ENCODE peak calls at places on chromosome 10, in five cellular contexts. R is left lung, L is adrenal gland, B is mesothelial cell of epicardium, W is fibroblast of pulmonary artery. P is an unnamed sample.

GRCh38 chr10:132306951-132307751 is 599 bp downstream of the STK32C start:
- DNase-seq in R (peak; percentile 90), B (no peak), W (peak; percentile 10), L (peak; percentile 62), P (no peak)

GRCh38 chr10:90289037-90289436 is 568.8 kb downstream of the HTR7 start:
- DNase-seq in R (no peak), B (no peak), L (no peak), W (peak; percentile 56), P (peak; percentile 13)

GRCh38 chr10:52466464-52466863 is 152.4 kb downstream of the DKK1 start:
- DNase-seq in W (no peak), B (no peak), R (no peak), L (no peak), P (no peak)

GRCh38 chr10:83539528-83540308 is 599.6 kb upstream of the GHITM start:
- DNase-seq in L (no peak), R (peak; percentile 28), W (peak; percentile 84), B (no peak), P (no peak)

GRCh38 chr10:74926791-74927585 is 100.6 kb downstream of the KAT6B start:
- DNase-seq in W (no peak), R (no peak), L (no peak), B (no peak), P (no peak)

GRCh38 chr10:69846252-69847000 is 44.7 kb downstream of the COL13A1 start:
- DNase-seq in L (no peak), W (no peak), R (no peak), B (no peak), P (no peak)

GRCh38 chr10:128839134-128839533 is 627.9 kb upstream of the MGMT start:
- DNase-seq in B (no peak), W (no peak), R (no peak), L (no peak), P (no peak)

GRCh38 chr10:61452229-61452651 is 941 bp downstream of the TMEM26 start:
- DNase-seq in B (peak; percentile 32), L (no peak), R (peak; percentile 67), W (no peak), P (peak; percentile 10)

GRCh38 chr10:48627984-48628609 is 23.2 kb upstream of the ARHGAP22 start:
- DNase-seq in W (no peak), B (no peak), R (no peak), L (no peak), P (no peak)

GRCh38 chr10:62492012-62492869 is 118.1 kb downstream of the ZNF365 start:
- DNase-seq in R (no peak), W (peak; percentile 44), B (no peak), L (no peak), P (peak; percentile 34)

GRCh38 chr10:930415-931325 is 835 bp downstream of the LARP4B start:
- DNase-seq in B (no peak), R (peak; percentile 90), L (peak; percentile 68), W (peak; percentile 21), P (no peak)

GRCh38 chr10:48448796-48449195 is 142.3 kb downstream of the MAPK8 start:
- DNase-seq in B (no peak), R (no peak), W (peak; percentile 41), L (no peak), P (no peak)

GRCh38 chr10:27242473-27242950 is 1.9 kb upstream of the ACBD5 start:
- DNase-seq in B (no peak), L (no peak), W (no peak), R (no peak), P (no peak)
- TF ChIP-seq CTCF in B (no peak), L (no peak), W (no peak), R (no peak), P (no peak)

GRCh38 chr10:101601541-101601940 is 13.4 kb downstream of the DPCD start:
- DNase-seq in R (no peak), B (no peak), W (no peak), L (peak; percentile 54), P (no peak)
- TF ChIP-seq CTCF in R (no peak), B (no peak), W (no peak), L (no peak), P (no peak)

GRCh38 chr10:23081891-23082290 is 13.5 kb upstream of the MSRB2 start:
- DNase-seq in B (no peak), L (no peak), W (peak; percentile 37), R (no peak), P (no peak)
- TF ChIP-seq CTCF in B (no peak), L (peak; percentile 4), W (peak; percentile 43), R (no peak), P (no peak)

GRCh38 chr10:100103581-100103980 is 21.9 kb upstream of the CPN1 start:
- DNase-seq in R (no peak), L (no peak), B (no peak), W (peak; percentile 85), P (no peak)

GRCh38 chr10:100101526-100102076 is 19.9 kb upstream of the CPN1 start:
- DNase-seq in W (peak; percentile 37), L (no peak), B (no peak), R (no peak), P (no peak)

GRCh38 chr10:100104300-100104699 is 22.6 kb upstream of the CPN1 start:
- DNase-seq in L (no peak), B (no peak), R (no peak), W (no peak), P (no peak)

GRCh38 chr10:100106865-100107264 is 25.2 kb upstream of the CPN1 start:
- DNase-seq in W (no peak), R (no peak), L (no peak), B (no peak), P (no peak)

GRCh38 chr10:100100651-100101525 is 19.2 kb upstream of the CPN1 start:
- DNase-seq in B (no peak), W (peak; percentile 32), R (no peak), L (no peak), P (peak; percentile 30)
- TF ChIP-seq CTCF in B (no peak), W (peak; percentile 19), R (no peak), L (no peak), P (peak; percentile 33)

GRCh38 chr10:106972381-106972780 is 192.1 kb downstream of the SORCS1 start:
- DNase-seq in L (no peak), W (no peak), B (no peak), R (no peak), P (no peak)

GRCh38 chr10:106978746-106979145 is 185.8 kb downstream of the SORCS1 start:
- DNase-seq in B (no peak), R (no peak), W (no peak), L (no peak), P (no peak)

GRCh38 chr10:106971411-106971831 is 193.1 kb downstream of the SORCS1 start:
- DNase-seq in W (no peak), L (no peak), R (no peak), B (no peak), P (no peak)

GRCh38 chr10:106973301-106973700 is 191.2 kb downstream of the SORCS1 start:
- DNase-seq in L (no peak), B (no peak), R (no peak), W (no peak), P (no peak)

DNA sequence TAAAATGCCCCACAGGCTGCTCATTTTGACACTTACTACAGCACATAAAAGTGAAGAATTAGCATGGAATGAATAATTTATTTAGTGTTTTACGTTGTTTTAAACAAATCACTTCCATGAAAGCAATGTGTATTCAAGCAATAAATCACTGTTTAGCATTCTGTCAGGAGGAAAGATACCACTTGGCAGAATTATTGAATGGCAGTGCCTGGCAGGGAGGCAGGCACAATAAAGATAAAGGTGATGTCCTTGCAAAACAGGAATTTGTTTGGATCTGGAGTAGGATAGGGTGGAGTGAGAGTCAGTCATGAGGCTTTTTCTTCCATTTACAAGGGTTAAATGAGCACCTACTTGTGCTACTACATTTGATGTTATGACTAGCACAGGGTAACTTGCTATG is 190.8 kb downstream of the SORCS1 start:
- DNase-seq in L (no peak), W (no peak), B (no peak), R (no peak), P (no peak)
- TF ChIP-seq CTCF in L (no peak), W (no peak), B (no peak), R (no peak), P (no peak)

DNA sequence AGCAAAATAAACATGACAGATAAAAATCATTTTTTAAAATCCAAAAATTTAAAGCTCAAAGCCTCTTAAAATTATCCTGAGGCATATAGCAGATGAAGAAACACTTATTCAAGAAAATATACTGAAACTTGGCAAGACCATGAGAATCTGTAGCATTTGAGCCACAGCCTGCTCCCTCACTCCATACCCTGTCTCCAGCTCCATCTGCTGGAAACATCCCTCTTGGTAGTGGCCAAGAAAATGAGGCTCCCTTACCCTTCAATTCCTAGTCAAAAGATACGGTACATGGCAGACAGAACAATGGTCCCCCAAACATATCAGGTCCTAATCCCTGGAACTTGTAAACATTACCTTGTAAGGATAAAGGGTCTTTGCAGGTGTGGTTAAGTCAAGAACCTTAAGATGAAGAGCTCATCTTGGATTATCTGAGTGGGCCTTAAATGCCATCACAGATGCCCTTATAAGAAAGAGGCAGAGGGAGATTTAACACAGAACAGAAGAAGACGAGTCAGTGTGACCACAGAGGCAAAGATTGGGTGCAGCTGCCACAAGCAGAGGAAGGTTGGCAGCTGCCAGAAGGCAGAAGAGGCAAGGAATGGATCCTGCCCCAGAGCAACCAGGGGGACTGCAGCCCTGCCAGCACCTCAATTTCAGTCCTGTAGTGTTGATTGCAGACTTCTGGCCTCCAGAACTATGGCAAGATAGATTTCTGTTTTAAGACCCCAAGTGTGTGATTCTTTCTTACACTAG is 149.4 kb downstream of the ZNF248 start:
- DNase-seq in W (no peak), R (no peak), B (no peak), L (peak; percentile 20), P (no peak)
- TF ChIP-seq CTCF in W (no peak), R (no peak), B (no peak), L (no peak), P (no peak)

GRCh38 chr10:38094923-38095574 is 912 bp downstream of the ZNF37A start:
- DNase-seq in B (no peak), W (peak; percentile 17), L (no peak), R (no peak), P (no peak)

GRCh38 chr10:38094158-38094922 is at the start of gene ZNF37A:
- DNase-seq in B (peak; percentile 50), R (peak; percentile 95), W (peak; percentile 98), L (peak; percentile 97), P (peak; percentile 87)

GRCh38 chr10:38093816-38094157 is 350 bp upstream of the ZNF37A start:
- DNase-seq in L (no peak), B (no peak), R (no peak), W (no peak), P (no peak)
- TF ChIP-seq CTCF in L (no peak), B (no peak), R (no peak), W (no peak), P (no peak)

P was measured in GM10248.